ENCODE peak calls at places on chromosomes 2 and 18, in six cellular contexts. One of them, this sample, is unnamed.

GRCh38 chr2:177783835-177784448 is 288.6 kb downstream of the PDE11A start:
- DNase-seq in esophagus squamous epithelium: no peak
- DNase-seq in tibial artery: no peak
- DNase-seq in A549: no peak
- DNase-seq in IMR-90: peak; percentile 51
- DNase-seq in psoas muscle: no peak
- DNase-seq in this sample: no peak

GRCh38 chr2:165283342-165283741 is 44.1 kb downstream of the SCN2A start:
- DNase-seq in A549: no peak
- DNase-seq in tibial artery: no peak
- DNase-seq in psoas muscle: no peak
- DNase-seq in IMR-90: no peak
- DNase-seq in esophagus squamous epithelium: no peak
- DNase-seq in this sample: no peak

GRCh38 chr18:6374340-6374739 is 40.4 kb downstream of the L3MBTL4 start:
- DNase-seq in tibial artery: no peak
- DNase-seq in esophagus squamous epithelium: no peak
- DNase-seq in psoas muscle: no peak
- DNase-seq in A549: no peak
- DNase-seq in IMR-90: no peak
- DNase-seq in this sample: no peak

GRCh38 chr2:190267302-190267701 is 52.3 kb downstream of the HIBCH start:
- DNase-seq in IMR-90: peak; percentile 92
- DNase-seq in A549: peak; percentile 68
- DNase-seq in esophagus squamous epithelium: no peak
- DNase-seq in psoas muscle: no peak
- DNase-seq in tibial artery: no peak
- DNase-seq in this sample: no peak

GRCh38 chr2:40543381-40543780 is 91.5 kb upstream of the SLC8A1 start:
- DNase-seq in A549: no peak
- DNase-seq in IMR-90: no peak
- DNase-seq in esophagus squamous epithelium: no peak
- DNase-seq in tibial artery: no peak
- DNase-seq in psoas muscle: no peak
- DNase-seq in this sample: no peak

GRCh38 chr2:100601661-100602060 is 38.9 kb downstream of the PDCL3 start:
- DNase-seq in IMR-90: no peak
- DNase-seq in psoas muscle: no peak
- DNase-seq in esophagus squamous epithelium: no peak
- DNase-seq in tibial artery: no peak
- DNase-seq in A549: no peak
- DNase-seq in this sample: no peak

GRCh38 chr2:73642338-73643018 is at the start of gene NAT8:
- DNase-seq in IMR-90: no peak
- DNase-seq in tibial artery: no peak
- DNase-seq in A549: no peak
- DNase-seq in psoas muscle: no peak
- DNase-seq in esophagus squamous epithelium: no peak
- DNase-seq in this sample: no peak

GRCh38 chr18:37361223-37362157 is 204.1 kb downstream of the CELF4 start:
- DNase-seq in tibial artery: no peak
- DNase-seq in esophagus squamous epithelium: no peak
- DNase-seq in psoas muscle: no peak
- DNase-seq in A549: no peak
- DNase-seq in IMR-90: no peak
- DNase-seq in this sample: no peak

GRCh38 chr2:71603311-71603794 is 150.0 kb downstream of the DYSF start:
- DNase-seq in tibial artery: peak; percentile 61
- DNase-seq in psoas muscle: peak; percentile 50
- DNase-seq in A549: no peak
- DNase-seq in IMR-90: no peak
- DNase-seq in esophagus squamous epithelium: no peak
- DNase-seq in this sample: no peak

GRCh38 chr2:59684101-59684770 is 869.2 kb downstream of the BCL11A start:
- DNase-seq in esophagus squamous epithelium: no peak
- DNase-seq in psoas muscle: no peak
- DNase-seq in tibial artery: no peak
- DNase-seq in IMR-90: no peak
- DNase-seq in A549: no peak
- DNase-seq in this sample: no peak

GRCh38 chr2:1653137-1653789 is 91.1 kb downstream of the PXDN start:
- DNase-seq in psoas muscle: peak; percentile 88
- DNase-seq in A549: no peak
- DNase-seq in esophagus squamous epithelium: no peak
- DNase-seq in IMR-90: peak; percentile 98
- DNase-seq in tibial artery: peak; percentile 98
- DNase-seq in this sample: peak; percentile 87

GRCh38 chr18:3692691-3693090 is 242.7 kb downstream of the TGIF1 start:
- DNase-seq in tibial artery: no peak
- DNase-seq in esophagus squamous epithelium: no peak
- DNase-seq in IMR-90: no peak
- DNase-seq in psoas muscle: no peak
- DNase-seq in A549: no peak
- DNase-seq in this sample: no peak

GRCh38 chr2:219129589-219129988 is 31.0 kb downstream of the NHEJ1 start:
- DNase-seq in A549: no peak
- DNase-seq in IMR-90: no peak
- DNase-seq in esophagus squamous epithelium: no peak
- DNase-seq in psoas muscle: no peak
- DNase-seq in tibial artery: no peak
- DNase-seq in this sample: no peak

GRCh38 chr2:232331071-232331470 is 47.5 kb upstream of the ALPP start:
- DNase-seq in A549: no peak
- DNase-seq in psoas muscle: peak; percentile 73
- DNase-seq in esophagus squamous epithelium: no peak
- DNase-seq in tibial artery: peak; percentile 48
- DNase-seq in IMR-90: no peak
- DNase-seq in this sample: no peak

GRCh38 chr2:192007819-192008218 is 160.9 kb upstream of the CAVIN2 start:
- DNase-seq in IMR-90: peak; percentile 65
- DNase-seq in esophagus squamous epithelium: no peak
- DNase-seq in tibial artery: no peak
- DNase-seq in psoas muscle: no peak
- DNase-seq in A549: no peak
- DNase-seq in this sample: no peak

GRCh38 chr18:21052385-21052784 is 59.2 kb downstream of the ROCK1 start:
- DNase-seq in tibial artery: no peak
- DNase-seq in esophagus squamous epithelium: no peak
- DNase-seq in A549: no peak
- DNase-seq in IMR-90: no peak
- DNase-seq in psoas muscle: no peak
- DNase-seq in this sample: no peak

GRCh38 chr2:101205521-101205998 is 47.1 kb upstream of the CNOT11 start:
- DNase-seq in A549: peak; percentile 93
- DNase-seq in esophagus squamous epithelium: no peak
- DNase-seq in tibial artery: peak; percentile 71
- DNase-seq in IMR-90: peak; percentile 80
- DNase-seq in psoas muscle: no peak
- DNase-seq in this sample: no peak

GRCh38 chr18:9701604-9702324 is 6.3 kb upstream of the RAB31 start:
- DNase-seq in tibial artery: no peak
- DNase-seq in psoas muscle: no peak
- DNase-seq in A549: no peak
- DNase-seq in esophagus squamous epithelium: no peak
- DNase-seq in IMR-90: no peak
- DNase-seq in this sample: no peak

GRCh38 chr2:221283896-221284295 is 288.2 kb downstream of the EPHA4 start:
- DNase-seq in psoas muscle: no peak
- DNase-seq in IMR-90: peak; percentile 58
- DNase-seq in esophagus squamous epithelium: no peak
- DNase-seq in tibial artery: no peak
- DNase-seq in A549: no peak
- DNase-seq in this sample: no peak

GRCh38 chr2:200748779-200749178 is 62.9 kb upstream of the BZW1 start:
- DNase-seq in esophagus squamous epithelium: no peak
- DNase-seq in psoas muscle: no peak
- DNase-seq in A549: no peak
- DNase-seq in IMR-90: no peak
- DNase-seq in tibial artery: no peak
- DNase-seq in this sample: no peak

GRCh38 chr2:200746301-200746700 is 65.4 kb upstream of the BZW1 start:
- DNase-seq in psoas muscle: no peak
- DNase-seq in IMR-90: no peak
- DNase-seq in tibial artery: no peak
- DNase-seq in esophagus squamous epithelium: no peak
- DNase-seq in A549: no peak
- DNase-seq in this sample: no peak

GRCh38 chr2:200750323-200750910 is 61.3 kb upstream of the BZW1 start:
- DNase-seq in esophagus squamous epithelium: no peak
- DNase-seq in psoas muscle: no peak
- DNase-seq in IMR-90: no peak
- DNase-seq in A549: no peak
- DNase-seq in tibial artery: no peak
- DNase-seq in this sample: no peak

GRCh38 chr2:200749631-200750322 is 61.9 kb upstream of the BZW1 start:
- DNase-seq in esophagus squamous epithelium: no peak
- DNase-seq in psoas muscle: no peak
- DNase-seq in tibial artery: no peak
- DNase-seq in A549: no peak
- DNase-seq in IMR-90: peak; percentile 27
- DNase-seq in this sample: no peak

GRCh38 chr2:200747668-200748618 is 63.8 kb upstream of the BZW1 start:
- DNase-seq in tibial artery: no peak
- DNase-seq in IMR-90: peak; percentile 97
- DNase-seq in esophagus squamous epithelium: no peak
- DNase-seq in A549: peak; percentile 94
- DNase-seq in psoas muscle: no peak
- DNase-seq in this sample: no peak
- H3K4me3 ChIP-seq in tibial artery: no peak overlapping the region
- H3K4me3 ChIP-seq in IMR-90: peak overlapping the region; percentile 18
- H3K4me3 ChIP-seq in esophagus squamous epithelium: no peak overlapping the region
- H3K4me3 ChIP-seq in A549: no peak overlapping the region
- H3K4me3 ChIP-seq in psoas muscle: no peak overlapping the region
- H3K4me3 ChIP-seq in this sample: peak overlapping the region; percentile 19

GRCh38 chr2:174794851-174795374 is 30.6 kb upstream of the CHRNA1 start:
- DNase-seq in psoas muscle: no peak
- DNase-seq in IMR-90: peak; percentile 45
- DNase-seq in esophagus squamous epithelium: no peak
- DNase-seq in A549: no peak
- DNase-seq in tibial artery: no peak
- DNase-seq in this sample: no peak
- H3K4me1 ChIP-seq in psoas muscle: no peaks in the 10 kb centered on the region
- H3K4me1 ChIP-seq in IMR-90: peaks cover 30% of the 10 kb centered on the region
- H3K4me1 ChIP-seq in esophagus squamous epithelium: no peaks in the 10 kb centered on the region
- H3K4me1 ChIP-seq in A549: peaks cover 5% of the 10 kb centered on the region
- H3K4me1 ChIP-seq in tibial artery: no peaks in the 10 kb centered on the region
- H3K4me1 ChIP-seq in this sample: no peaks in the 10 kb centered on the region

GRCh38 chr18:48023334-48024008 is 93.0 kb upstream of the SMAD2 start:
- DNase-seq in IMR-90: peak; percentile 10
- DNase-seq in psoas muscle: no peak
- DNase-seq in tibial artery: peak; percentile 65
- DNase-seq in esophagus squamous epithelium: no peak
- DNase-seq in A549: peak; percentile 76
- DNase-seq in this sample: no peak
- TF ChIP-seq CTCF in IMR-90: peak; percentile 26
- TF ChIP-seq CTCF in psoas muscle: peak; percentile 30
- TF ChIP-seq CTCF in tibial artery: peak; percentile 38
- TF ChIP-seq CTCF in esophagus squamous epithelium: peak; percentile 65
- TF ChIP-seq CTCF in A549: peak; percentile 62
- TF ChIP-seq CTCF in this sample: peak; percentile 32

GRCh38 chr2:46305177-46305576 is 8.0 kb downstream of the EPAS1 start:
- DNase-seq in IMR-90: no peak
- DNase-seq in psoas muscle: no peak
- DNase-seq in tibial artery: no peak
- DNase-seq in esophagus squamous epithelium: no peak
- DNase-seq in A549: peak; percentile 48
- DNase-seq in this sample: no peak

GRCh38 chr2:46304635-46305034 is 7.4 kb downstream of the EPAS1 start:
- DNase-seq in A549: no peak
- DNase-seq in psoas muscle: no peak
- DNase-seq in esophagus squamous epithelium: no peak
- DNase-seq in tibial artery: no peak
- DNase-seq in IMR-90: no peak
- DNase-seq in this sample: no peak

GRCh38 chr2:46303233-46303632 is 6.0 kb downstream of the EPAS1 start:
- DNase-seq in IMR-90: no peak
- DNase-seq in psoas muscle: no peak
- DNase-seq in esophagus squamous epithelium: no peak
- DNase-seq in A549: no peak
- DNase-seq in tibial artery: no peak
- DNase-seq in this sample: no peak

GRCh38 chr2:46302005-46302696 is 4.9 kb downstream of the EPAS1 start:
- DNase-seq in psoas muscle: no peak
- DNase-seq in esophagus squamous epithelium: no peak
- DNase-seq in tibial artery: no peak
- DNase-seq in IMR-90: no peak
- DNase-seq in A549: no peak
- DNase-seq in this sample: no peak

DNA sequence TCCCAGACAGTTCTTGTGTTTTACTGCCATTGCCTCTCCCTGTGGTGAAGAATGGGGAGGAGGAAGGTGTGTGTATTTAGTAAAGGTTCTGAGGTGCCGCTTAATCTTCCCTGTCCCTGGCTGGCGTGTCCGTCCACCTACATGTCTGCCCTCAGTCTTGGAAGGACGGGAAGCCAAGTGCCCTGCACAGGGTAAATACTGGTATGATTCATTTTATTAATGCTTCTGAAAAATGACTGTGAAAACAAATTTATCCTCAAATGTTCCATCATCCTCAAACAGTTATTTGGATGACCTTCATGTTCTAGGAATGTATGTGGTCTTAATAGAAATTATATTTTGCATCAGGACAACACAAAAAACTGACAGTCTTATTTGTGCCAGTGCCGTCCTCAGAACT is 6.6 kb downstream of the EPAS1 start:
- DNase-seq in A549: no peak
- DNase-seq in psoas muscle: no peak
- DNase-seq in IMR-90: no peak
- DNase-seq in esophagus squamous epithelium: no peak
- DNase-seq in tibial artery: no peak
- DNase-seq in this sample: no peak
- H3K4me3 ChIP-seq in A549: no peak overlapping the region
- H3K4me3 ChIP-seq in psoas muscle: no peak overlapping the region
- H3K4me3 ChIP-seq in IMR-90: no peak overlapping the region
- H3K4me3 ChIP-seq in esophagus squamous epithelium: peak overlapping the region; percentile 33
- H3K4me3 ChIP-seq in tibial artery: peak overlapping the region; percentile 13
- H3K4me3 ChIP-seq in this sample: peak overlapping the region; percentile 34

DNA sequence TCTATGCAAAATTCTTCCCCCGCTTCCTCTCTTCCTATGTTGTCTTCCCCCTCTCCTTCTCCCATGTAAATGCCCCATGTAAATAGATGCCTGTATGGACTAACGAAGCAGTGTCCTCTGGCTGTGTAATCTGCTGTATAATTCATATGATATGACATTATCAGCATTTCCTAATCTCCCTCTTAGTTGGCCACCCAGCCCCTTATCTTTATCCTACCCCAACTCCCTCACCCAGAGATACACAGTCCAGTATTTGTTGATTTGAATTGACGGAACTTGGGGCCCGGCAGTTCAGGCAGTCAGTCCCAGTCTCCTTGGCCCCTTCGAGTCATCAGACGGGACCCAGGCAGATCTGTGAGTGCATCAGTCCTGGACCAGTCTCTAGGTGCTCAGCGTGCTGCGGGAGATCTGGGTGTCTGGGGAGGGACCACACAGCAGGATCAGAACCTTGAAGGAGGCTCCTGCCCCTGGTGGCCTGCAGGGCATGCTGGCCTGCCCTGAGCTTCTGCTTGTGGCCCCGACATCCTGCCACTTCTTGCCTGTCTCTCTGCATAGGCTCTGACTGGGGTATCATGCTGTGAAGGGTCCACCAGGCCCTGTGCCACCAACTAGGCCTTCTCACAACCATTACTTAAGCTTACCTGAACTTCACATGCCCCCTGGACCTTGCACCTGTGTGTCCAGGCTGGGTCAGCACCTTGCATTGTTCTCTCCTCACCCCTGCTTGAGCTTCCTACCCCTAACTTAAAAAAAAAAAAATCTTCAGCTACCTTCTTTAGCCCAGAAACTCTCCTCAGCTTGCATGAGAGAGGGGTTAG is 88.1 kb upstream of the ATL2 start:
- DNase-seq in esophagus squamous epithelium: no peak
- DNase-seq in tibial artery: peak; percentile 28
- DNase-seq in A549: no peak
- DNase-seq in psoas muscle: no peak
- DNase-seq in IMR-90: no peak
- DNase-seq in this sample: no peak
- H3K4me1 ChIP-seq in esophagus squamous epithelium: peaks cover 70% of the 10 kb centered on the region
- H3K4me1 ChIP-seq in tibial artery: peaks cover 40% of the 10 kb centered on the region
- H3K4me1 ChIP-seq in A549: peaks cover 8% of the 10 kb centered on the region
- H3K4me1 ChIP-seq in psoas muscle: no peaks in the 10 kb centered on the region
- H3K4me1 ChIP-seq in IMR-90: peaks cover 7% of the 10 kb centered on the region
- H3K4me1 ChIP-seq in this sample: peaks cover 20% of the 10 kb centered on the region